ENCODE peak calls at places on chromosomes 5 and 9, in nine cellular contexts. Y is Calu3; N is GM10248; Q is activated CD4-positive, alpha-beta T cell treated with anti-CD3 and anti-CD28 coated beads, Interleukin-2, amount 10 ng/mL, durations not matched to agents 7 days and 5 days; R is uterus; P is germinal center; J is substantia nigra; W is PC-3; E is activated T-cell treated with anti-CD3 and anti-CD28 coated beads, Interleukin-2, amount 50 U/mL, for 4 hours. O is an unnamed sample.

GRCh38 chr5:90709323-90710148 is 150.9 kb downstream of the ADGRV1 start:
- DNase-seq in P (peak; percentile 8), W (peak; percentile 77), E (no peak), J (no peak), R (no peak), Q (peak; percentile 9), N (peak; percentile 35), Y (peak; percentile 71), O (no peak)

GRCh38 chr9:121557581-121558422 is 58.2 kb upstream of the GGTA1 start:
- DNase-seq in Y (peak; percentile 67), R (peak; percentile 32), Q (peak; percentile 30), J (no peak), N (peak; percentile 55), P (peak; percentile 34), E (no peak), W (peak; percentile 87), O (peak; percentile 72)

GRCh38 chr5:171544913-171545550 is 125.6 kb downstream of the FGF18 start:
- DNase-seq in E (no peak), P (no peak), W (no peak), J (no peak), N (no peak), Y (no peak), R (no peak), Q (no peak), O (no peak)

GRCh38 chr9:121699271-121700164 is 48.1 kb downstream of the DAB2IP start:
- DNase-seq in R (peak; percentile 63), N (peak; percentile 52), Q (peak; percentile 71), Y (peak; percentile 45), W (peak; percentile 52), P (peak; percentile 46), E (no peak), J (no peak), O (peak; percentile 92)

GRCh38 chr9:128992995-128993394 is 35.1 kb downstream of the SH3GLB2 start:
- DNase-seq in E (no peak), W (peak; percentile 12), Y (no peak), N (no peak), J (peak; percentile 58), P (no peak), R (no peak), Q (no peak), O (no peak)

GRCh38 chr5:108119123-108119522 is 262.8 kb downstream of the FBXL17 start:
- DNase-seq in P (no peak), R (no peak), W (no peak), Q (no peak), Y (no peak), E (no peak), N (no peak), J (no peak), O (no peak)

GRCh38 chr5:440413-441180 is 2.4 kb upstream of the EXOC3 start:
- DNase-seq in Q (no peak), Y (no peak), E (no peak), N (no peak), W (no peak), P (no peak), R (no peak), J (no peak), O (no peak)

GRCh38 chr5:137629646-137630045 is 106.2 kb downstream of the KLHL3 start:
- DNase-seq in J (no peak), Q (peak; percentile 46), Y (peak; percentile 39), E (no peak), P (peak; percentile 72), W (peak; percentile 73), R (no peak), N (peak; percentile 82), O (peak; percentile 68)

GRCh38 chr5:103867857-103868598 is 305.4 kb upstream of the NUDT12 start:
- DNase-seq in E (no peak), Q (no peak), P (no peak), W (peak; percentile 55), N (no peak), J (no peak), Y (no peak), R (no peak), O (no peak)

GRCh38 chr9:90420714-90421513 is 221.7 kb downstream of the DIRAS2 start:
- DNase-seq in W (no peak), E (no peak), R (no peak), Q (no peak), N (no peak), Y (no peak), J (no peak), P (no peak), O (no peak)

GRCh38 chr9:83639266-83639665 is 16.3 kb downstream of the IDNK start:
- DNase-seq in J (no peak), N (no peak), W (no peak), Y (no peak), P (no peak), Q (no peak), E (no peak), R (no peak), O (no peak)

GRCh38 chr5:174100490-174100889 is 55.0 kb downstream of the NSG2 start:
- DNase-seq in W (no peak), E (no peak), Y (no peak), P (no peak), J (no peak), R (no peak), N (no peak), Q (no peak), O (no peak)

GRCh38 chr5:176844706-176845391 is 34.5 kb downstream of the UNC5A start:
- DNase-seq in P (no peak), R (no peak), N (no peak), Q (no peak), W (peak; percentile 66), Y (no peak), E (no peak), J (no peak), O (no peak)

GRCh38 chr9:79687131-79687447 is 115.3 kb downstream of the TLE4 start:
- DNase-seq in Y (no peak), Q (peak; percentile 60), P (no peak), R (no peak), N (no peak), W (no peak), E (no peak), J (no peak), O (no peak)

GRCh38 chr5:174078416-174078815 is 32.9 kb downstream of the NSG2 start:
- DNase-seq in Y (no peak), J (no peak), W (no peak), Q (no peak), P (no peak), R (no peak), E (no peak), N (no peak), O (no peak)

GRCh38 chr5:103259705-103260355 is 1.3 kb downstream of the MACIR start:
- DNase-seq in Y (no peak), N (peak; percentile 17), R (no peak), W (peak; percentile 47), Q (peak; percentile 16), P (no peak), J (no peak), E (peak; percentile 12), O (no peak)

GRCh38 chr9:103658156-103658555 is 436.0 kb upstream of the SMC2 start:
- DNase-seq in N (no peak), P (no peak), W (no peak), E (no peak), Y (no peak), Q (no peak), R (no peak), J (no peak), O (no peak)

GRCh38 chr9:84121991-84122523 is 141.5 kb downstream of the RMI1 start:
- DNase-seq in Y (no peak), R (no peak), J (no peak), Q (no peak), E (no peak), W (no peak), P (no peak), N (no peak), O (no peak)

GRCh38 chr5:18314192-18314778 is 680.0 kb downstream of the TAF11L14 start:
- DNase-seq in W (peak; percentile 66), P (peak; percentile 11), Y (peak; percentile 1), Q (peak; percentile 14), E (no peak), R (no peak), N (peak; percentile 19), J (no peak), O (no peak)

O was measured in lower leg skin.